ENCODE peak calls at places on chromosomes 1 and 21, in ten cellular contexts. One of them, this sample, is unnamed.

GRCh38 chr1:11341881-11342552 is 69.0 kb downstream of the UBIAD1 start:
- DNase-seq in effector memory CD4-positive, alpha-beta T cell: no peak
- DNase-seq in retinal pigment epithelial cell: no peak
- DNase-seq in SHP77: no peak
- DNase-seq in hepatocyte: no peak
- DNase-seq in stimulated activated CD8-positive, alpha-beta memory T cell treated with anti-CD3 and anti-CD28 coated beads, Interleukin-15, amount 100 ng/mL, for 1 hour: no peak
- DNase-seq in NCI-H748 treated with DMSO at 0.1 percent for 48 hours: no peak
- DNase-seq in activated T-cell treated with anti-CD3 and anti-CD28 coated beads, Interleukin-2, amount 50 U/mL, for 24 hours: no peak
- DNase-seq in pons: no peak
- DNase-seq in cardiac muscle cell: no peak
- DNase-seq in this sample: no peak

GRCh38 chr21:46199436-46200373 is 15.4 kb upstream of the SPATC1L start:
- DNase-seq in effector memory CD4-positive, alpha-beta T cell: no peak
- DNase-seq in retinal pigment epithelial cell: no peak
- DNase-seq in SHP77: no peak
- DNase-seq in hepatocyte: no peak
- DNase-seq in stimulated activated CD8-positive, alpha-beta memory T cell treated with anti-CD3 and anti-CD28 coated beads, Interleukin-15, amount 100 ng/mL, for 1 hour: no peak
- DNase-seq in NCI-H748 treated with DMSO at 0.1 percent for 48 hours: no peak
- DNase-seq in activated T-cell treated with anti-CD3 and anti-CD28 coated beads, Interleukin-2, amount 50 U/mL, for 24 hours: no peak
- DNase-seq in pons: no peak
- DNase-seq in cardiac muscle cell: no peak
- DNase-seq in this sample: no peak

GRCh38 chr1:39205102-39205780 is 746 bp downstream of the MACF1 start:
- DNase-seq in effector memory CD4-positive, alpha-beta T cell: no peak
- DNase-seq in retinal pigment epithelial cell: no peak
- DNase-seq in SHP77: no peak
- DNase-seq in hepatocyte: peak
- DNase-seq in stimulated activated CD8-positive, alpha-beta memory T cell treated with anti-CD3 and anti-CD28 coated beads, Interleukin-15, amount 100 ng/mL, for 1 hour: peak
- DNase-seq in NCI-H748 treated with DMSO at 0.1 percent for 48 hours: no peak
- DNase-seq in activated T-cell treated with anti-CD3 and anti-CD28 coated beads, Interleukin-2, amount 50 U/mL, for 24 hours: peak
- DNase-seq in pons: peak
- DNase-seq in cardiac muscle cell: peak
- DNase-seq in this sample: no peak

GRCh38 chr1:110163591-110163990 is 13.3 kb downstream of the SLC6A17 start:
- DNase-seq in effector memory CD4-positive, alpha-beta T cell: no peak
- DNase-seq in retinal pigment epithelial cell: no peak
- DNase-seq in SHP77: peak
- DNase-seq in hepatocyte: no peak
- DNase-seq in stimulated activated CD8-positive, alpha-beta memory T cell treated with anti-CD3 and anti-CD28 coated beads, Interleukin-15, amount 100 ng/mL, for 1 hour: no peak
- DNase-seq in NCI-H748 treated with DMSO at 0.1 percent for 48 hours: no peak
- DNase-seq in activated T-cell treated with anti-CD3 and anti-CD28 coated beads, Interleukin-2, amount 50 U/mL, for 24 hours: no peak
- DNase-seq in pons: no peak
- DNase-seq in cardiac muscle cell: no peak
- DNase-seq in this sample: no peak

GRCh38 chr1:26826261-26827201 is at the start of gene ZDHHC18:
- DNase-seq in effector memory CD4-positive, alpha-beta T cell: peak
- DNase-seq in retinal pigment epithelial cell: no peak
- DNase-seq in SHP77: peak
- DNase-seq in hepatocyte: peak
- DNase-seq in stimulated activated CD8-positive, alpha-beta memory T cell treated with anti-CD3 and anti-CD28 coated beads, Interleukin-15, amount 100 ng/mL, for 1 hour: peak
- DNase-seq in NCI-H748 treated with DMSO at 0.1 percent for 48 hours: no peak
- DNase-seq in activated T-cell treated with anti-CD3 and anti-CD28 coated beads, Interleukin-2, amount 50 U/mL, for 24 hours: peak
- DNase-seq in pons: peak
- DNase-seq in cardiac muscle cell: peak
- DNase-seq in this sample: peak

GRCh38 chr21:23887709-23888303 is 1719.5 kb downstream of the MRPL39 start:
- DNase-seq in effector memory CD4-positive, alpha-beta T cell: peak
- DNase-seq in retinal pigment epithelial cell: no peak
- DNase-seq in SHP77: no peak
- DNase-seq in hepatocyte: no peak
- DNase-seq in stimulated activated CD8-positive, alpha-beta memory T cell treated with anti-CD3 and anti-CD28 coated beads, Interleukin-15, amount 100 ng/mL, for 1 hour: no peak
- DNase-seq in NCI-H748 treated with DMSO at 0.1 percent for 48 hours: peak
- DNase-seq in activated T-cell treated with anti-CD3 and anti-CD28 coated beads, Interleukin-2, amount 50 U/mL, for 24 hours: peak
- DNase-seq in pons: no peak
- DNase-seq in cardiac muscle cell: no peak
- DNase-seq in this sample: peak

GRCh38 chr1:155694167-155694566 is 5.3 kb downstream of the DAP3 start:
- DNase-seq in effector memory CD4-positive, alpha-beta T cell: no peak
- DNase-seq in retinal pigment epithelial cell: no peak
- DNase-seq in SHP77: no peak
- DNase-seq in hepatocyte: no peak
- DNase-seq in stimulated activated CD8-positive, alpha-beta memory T cell treated with anti-CD3 and anti-CD28 coated beads, Interleukin-15, amount 100 ng/mL, for 1 hour: no peak
- DNase-seq in NCI-H748 treated with DMSO at 0.1 percent for 48 hours: no peak
- DNase-seq in activated T-cell treated with anti-CD3 and anti-CD28 coated beads, Interleukin-2, amount 50 U/mL, for 24 hours: no peak
- DNase-seq in pons: no peak
- DNase-seq in cardiac muscle cell: no peak
- DNase-seq in this sample: no peak

GRCh38 chr1:150763631-150764223 is 1.9 kb downstream of the CTSS start:
- DNase-seq in effector memory CD4-positive, alpha-beta T cell: no peak
- DNase-seq in retinal pigment epithelial cell: no peak
- DNase-seq in SHP77: no peak
- DNase-seq in hepatocyte: no peak
- DNase-seq in stimulated activated CD8-positive, alpha-beta memory T cell treated with anti-CD3 and anti-CD28 coated beads, Interleukin-15, amount 100 ng/mL, for 1 hour: no peak
- DNase-seq in NCI-H748 treated with DMSO at 0.1 percent for 48 hours: no peak
- DNase-seq in activated T-cell treated with anti-CD3 and anti-CD28 coated beads, Interleukin-2, amount 50 U/mL, for 24 hours: no peak
- DNase-seq in pons: no peak
- DNase-seq in cardiac muscle cell: no peak
- DNase-seq in this sample: no peak

This sample was measured in NCI-H774.